ENCODE peak calls at places on chromosomes 2 and 18, in nine cellular contexts. S is NCI-H2171 treated with DMSO at 0.1 percent for 48 hours; I is NCI-H1092 treated with DMSO at 0.1 percent for 48 hours; G is activated CD4-positive, alpha-beta memory T cell treated with anti-CD3 and anti-CD28 coated beads, Interleukin-2, amount 10 ng/mL, durations not matched to agents 7 days and 5 days; M is stimulated activated CD4-positive, alpha-beta T cell treated with anti-CD3 and anti-CD28 coated beads, Interleukin-12 subunit alpha, Interleukin-12 subunit beta, amount 100 ng/mL, for 48 hours; Q is activated CD4-positive, CD25-positive, alpha-beta regulatory T cell; K is right lobe of liver; U is A549; V is fibroblast of lung. P is an unnamed sample.

GRCh38 chr2:39435254-39435653 is 1.8 kb downstream of the MAP4K3 start:
- DNase-seq in S (no peak), I (no peak), G (no peak), M (no peak), Q (no peak), K (no peak), U (no peak), V (peak; percentile 32), P (peak; percentile 47)

GRCh38 chr2:237604960-237605359 is 14.4 kb upstream of the RAB17 start:
- DNase-seq in S (no peak), I (no peak), G (no peak), M (no peak), Q (no peak), K (no peak), U (no peak), V (peak; percentile 18), P (no peak)

GRCh38 chr2:182186132-182186735 is 200.6 kb downstream of the PPP1R1C start:
- DNase-seq in S (peak; percentile 45), I (peak; percentile 42), G (no peak), M (peak; percentile 29), Q (no peak), K (no peak), U (peak; percentile 16), V (peak; percentile 16), P (peak; percentile 81)

GRCh38 chr2:8581048-8581561 is 100.8 kb upstream of the ID2 start:
- DNase-seq in S (no peak), I (no peak), G (peak; percentile 13), M (no peak), Q (no peak), K (peak; percentile 49), U (no peak), V (no peak), P (no peak)

GRCh38 chr2:145524303-145524702 is 1004.4 kb upstream of the ZEB2 start:
- DNase-seq in S (no peak), I (no peak), G (no peak), M (no peak), Q (no peak), K (no peak), U (no peak), V (no peak), P (no peak)

GRCh38 chr2:1972428-1972827 is 228.1 kb upstream of the PXDN start:
- DNase-seq in S (peak; percentile 97), I (peak; percentile 86), G (no peak), M (no peak), Q (no peak), K (no peak), U (no peak), V (peak; percentile 75), P (peak; percentile 65)

GRCh38 chr2:195498176-195498575 is 158.8 kb upstream of the SLC39A10 start:
- DNase-seq in S (no peak), I (no peak), G (peak; percentile 55), M (peak; percentile 26), Q (peak; percentile 33), K (peak; percentile 58), U (no peak), V (peak; percentile 19), P (no peak)

GRCh38 chr2:1366546-1367134 is 46.6 kb upstream of the TPO start:
- DNase-seq in S (peak; percentile 90), I (peak; percentile 93), G (no peak), M (no peak), Q (no peak), K (no peak), U (no peak), V (no peak), P (peak; percentile 85)

GRCh38 chr18:12048827-12049175 is 44.8 kb upstream of the ANKRD62 start:
- DNase-seq in S (no peak), I (no peak), G (no peak), M (no peak), Q (no peak), K (no peak), U (no peak), V (peak; percentile 85), P (no peak)

GRCh38 chr18:35616664-35617423 is 35.3 kb downstream of the GALNT1 start:
- DNase-seq in S (no peak), I (no peak), G (peak; percentile 67), M (peak; percentile 43), Q (peak; percentile 17), K (no peak), U (peak; percentile 21), V (peak; percentile 97), P (peak; percentile 55)

GRCh38 chr2:203936535-203936934 is at the start of gene ICOS:
- DNase-seq in S (no peak), I (no peak), G (peak; percentile 69), M (no peak), Q (peak; percentile 8), K (no peak), U (no peak), V (no peak), P (no peak)

GRCh38 chr2:30708491-30709290 is 98.6 kb downstream of the CAPN13 start:
- DNase-seq in S (no peak), I (no peak), G (no peak), M (no peak), Q (no peak), K (peak; percentile 25), U (peak; percentile 19), V (peak; percentile 39), P (no peak)

GRCh38 chr2:127884436-127884835 is 1.3 kb downstream of the AMMECR1L start:
- DNase-seq in S (no peak), I (no peak), G (no peak), M (no peak), Q (no peak), K (no peak), U (no peak), V (peak; percentile 67), P (no peak)

GRCh38 chr2:129728251-129728972 is 251.1 kb upstream of the RAB6C start:
- DNase-seq in S (no peak), I (no peak), G (no peak), M (no peak), Q (no peak), K (no peak), U (no peak), V (no peak), P (no peak)

GRCh38 chr2:226122067-226122466 is 677.6 kb downstream of the IRS1 start:
- DNase-seq in S (no peak), I (no peak), G (no peak), M (no peak), Q (no peak), K (no peak), U (no peak), V (no peak), P (no peak)

GRCh38 chr2:105885456-105885855 is 140.7 kb downstream of the NCK2 start:
- DNase-seq in S (no peak), I (no peak), G (no peak), M (no peak), Q (no peak), K (no peak), U (no peak), V (no peak), P (no peak)